ENCODE peak calls at places on chromosomes 13 and 19, in six cellular contexts. N, W, P, I, Q and E are unnamed samples.
A peak's percentile ranks its signal among the peaks of the same experiment; 100 is the strongest.

GRCh38 chr13:113926951-113927660 is 46.8 kb downstream of the C13orf46 start:
- DNase-seq in N (peak; percentile 24), W (no peak), P (peak; percentile 63), I (no peak), Q (no peak), E (no peak)

GRCh38 chr19:5093297-5093858 is 124.5 kb downstream of the KDM4B start:
- DNase-seq in N (no peak), W (peak; percentile 77), P (peak; percentile 62), I (no peak), Q (no peak), E (no peak)

GRCh38 chr19:55540619-55541018 is 3.7 kb upstream of the SBK2 start:
- DNase-seq in N (no peak), W (no peak), P (no peak), I (no peak), Q (no peak), E (no peak)

GRCh38 chr19:5851302-5851701 is at the start of gene FUT3:
- DNase-seq in N (no peak), W (no peak), P (no peak), I (no peak), Q (no peak), E (no peak)

GRCh38 chr19:39499082-39499642 is 415 bp downstream of the DLL3 start:
- DNase-seq in N (no peak), W (no peak), P (no peak), I (peak; percentile 65), Q (peak; percentile 58), E (no peak)

GRCh38 chr13:30774214-30774730 is 38.9 kb downstream of the ALOX5AP start:
- DNase-seq in N (no peak), W (no peak), P (no peak), I (no peak), Q (no peak), E (no peak)

GRCh38 chr13:22311734-22312404 is 641.0 kb downstream of the FGF9 start:
- DNase-seq in N (no peak), W (peak; percentile 61), P (peak; percentile 42), I (no peak), Q (no peak), E (no peak)

GRCh38 chr13:105918842-105919741 is 616.4 kb downstream of the EFNB2 start:
- DNase-seq in N (peak; percentile 89), W (no peak), P (no peak), I (peak; percentile 27), Q (no peak), E (no peak)

GRCh38 chr13:113962975-113963374 is 10.9 kb downstream of the C13orf46 start:
- DNase-seq in N (no peak), W (no peak), P (peak; percentile 5), I (no peak), Q (no peak), E (no peak)

GRCh38 chr13:66503890-66504289 is 726.2 kb downstream of the PCDH9 start:
- DNase-seq in N (no peak), W (no peak), P (no peak), I (peak; percentile 22), Q (no peak), E (no peak)

GRCh38 chr13:98445340-98446233 is 131.3 kb downstream of the STK24 start:
- DNase-seq in N (peak; percentile 77), W (no peak), P (peak; percentile 75), I (peak; percentile 91), Q (peak; percentile 68), E (no peak)

GRCh38 chr19:56321254-56321980 is 6.8 kb upstream of the ZSCAN5A start:
- DNase-seq in N (no peak), W (no peak), P (no peak), I (no peak), Q (no peak), E (no peak)

GRCh38 chr19:48628486-48629296 is 8.5 kb downstream of the DBP start:
- DNase-seq in N (peak; percentile 45), W (no peak), P (no peak), I (no peak), Q (no peak), E (no peak)

GRCh38 chr19:51735759-51736449 is 12.1 kb upstream of the HAS1 start:
- DNase-seq in N (no peak), W (peak; percentile 81), P (no peak), I (no peak), Q (no peak), E (no peak)

GRCh38 chr19:11451942-11452813 is 16.7 kb downstream of the PRKCSH start:
- DNase-seq in N (no peak), W (no peak), P (no peak), I (peak; percentile 59), Q (no peak), E (no peak)

GRCh38 chr13:112107289-112107688 is 40.3 kb downstream of the SOX1 start:
- DNase-seq in N (no peak), W (no peak), P (no peak), I (no peak), Q (no peak), E (no peak)

GRCh38 chr19:22622901-22623840 is 11.0 kb upstream of the ZNF492 start:
- DNase-seq in N (no peak), W (peak; percentile 59), P (peak; percentile 62), I (no peak), Q (no peak), E (no peak)

GRCh38 chr19:2653717-2654584 is 48.5 kb downstream of the GNG7 start:
- DNase-seq in N (no peak), W (no peak), P (no peak), I (peak; percentile 77), Q (no peak), E (no peak)

GRCh38 chr19:35746087-35746462 is 624 bp downstream of the PSENEN start:
- DNase-seq in N (no peak), W (no peak), P (no peak), I (no peak), Q (no peak), E (no peak)

GRCh38 chr19:35743640-35744306 is 1.4 kb downstream of the U2AF1L4 start:
- DNase-seq in N (no peak), W (no peak), P (no peak), I (no peak), Q (no peak), E (no peak)

GRCh38 chr19:35744335-35744687 is 907 bp downstream of the U2AF1L4 start:
- DNase-seq in N (no peak), W (no peak), P (no peak), I (no peak), Q (no peak), E (no peak)

GRCh38 chr19:35745328-35746086 is at the start of the genes PSENEN and U2AF1L4:
- DNase-seq in N (peak; percentile 98), W (peak; percentile 99), P (peak; percentile 95), I (peak; percentile 99), Q (peak; percentile 100), E (peak; percentile 98)

DNA sequence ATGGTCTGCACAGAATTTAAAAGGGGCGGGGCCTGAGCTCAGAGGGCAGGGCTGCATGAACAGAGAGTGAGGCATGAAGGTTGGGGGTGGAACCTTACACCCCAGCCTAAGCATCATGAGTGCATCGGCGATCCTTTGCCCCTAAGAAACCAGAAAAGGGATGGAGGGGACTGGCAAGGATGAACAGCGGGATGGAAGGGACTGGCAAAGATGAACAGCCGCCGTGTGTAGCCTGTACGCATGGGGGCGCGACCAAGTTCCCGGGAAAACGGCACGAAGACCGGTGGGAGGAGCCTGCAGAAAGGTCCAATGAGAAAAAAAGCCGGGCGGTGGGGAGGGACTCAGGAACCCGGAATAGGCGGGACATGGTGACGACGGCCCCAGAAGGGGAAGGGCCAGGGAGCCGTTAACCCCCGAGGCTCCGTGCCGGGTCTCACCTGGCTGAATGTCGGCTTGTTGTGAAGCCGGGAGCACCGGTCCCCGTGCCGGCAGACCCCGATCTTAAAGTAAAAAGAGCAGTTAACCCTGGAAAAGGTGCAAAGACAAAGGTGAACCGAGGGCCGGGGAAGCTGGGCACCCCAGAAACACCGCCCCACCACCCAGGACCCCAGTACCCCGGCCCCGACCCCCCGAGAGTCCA is 410 bp downstream of the U2AF1L4 start:
- DNase-seq in N (peak; percentile 98), W (peak; percentile 98), P (peak; percentile 92), I (peak; percentile 99), Q (peak; percentile 99), E (peak; percentile 66)
- TF ChIP-seq CTCF in N (peak; percentile 55), W (no peak), P (peak; percentile 66), I (peak; percentile 43), Q (peak; percentile 64), E (peak; percentile 60)

DNA sequence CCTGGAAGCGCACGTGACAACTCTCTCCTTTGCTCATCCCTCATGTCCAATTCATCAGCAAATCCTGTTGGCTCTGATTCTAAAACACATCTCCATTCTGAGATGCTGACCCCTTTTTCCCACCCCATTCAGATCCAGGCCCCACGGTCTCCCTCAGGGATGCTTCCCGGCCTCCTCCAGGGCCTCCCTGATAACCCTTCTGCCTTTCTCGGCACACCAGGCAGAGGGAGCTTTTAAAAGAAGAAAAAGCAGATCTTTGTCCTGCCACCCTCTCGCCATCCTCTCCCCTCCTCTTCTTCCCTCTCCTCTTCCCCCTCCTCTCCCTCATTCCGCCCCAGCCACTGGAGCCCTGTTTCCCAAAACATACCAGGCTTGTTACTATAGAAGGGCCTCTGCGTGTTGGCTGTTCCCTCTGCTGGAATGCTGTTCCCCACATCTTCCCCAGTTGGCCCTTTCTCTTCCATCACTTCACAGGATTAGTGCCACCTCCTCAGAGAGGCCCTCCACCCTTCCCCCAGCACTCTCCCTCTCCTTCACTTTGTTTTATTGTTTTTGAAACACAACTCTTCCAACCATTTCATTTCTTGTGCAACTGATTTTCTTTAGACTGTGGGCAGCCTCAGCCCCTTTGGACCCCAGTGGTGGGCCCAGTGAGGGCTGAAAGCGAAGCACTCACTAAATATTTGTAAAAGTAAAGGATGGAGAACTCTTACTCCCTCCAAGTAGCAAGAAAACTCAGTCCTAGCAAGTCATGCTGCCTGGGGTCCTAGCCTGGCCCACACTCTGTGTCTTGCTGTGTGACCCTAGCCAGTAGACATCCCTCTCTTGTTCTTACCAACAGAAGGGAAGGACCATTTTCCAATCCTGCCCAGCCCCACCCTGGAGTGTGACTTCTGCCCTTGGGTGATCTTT is 2.5 kb upstream of the CRLF1 start:
- DNase-seq in N (no peak), W (no peak), P (no peak), I (no peak), Q (no peak), E (no peak)
- H3K27me3 ChIP-seq in N (peaks cover 17% of the 10 kb centered on the region), W (peaks cover 70% of the 10 kb centered on the region), P (peaks cover 95% of the 10 kb centered on the region), I (peaks cover 97% of the 10 kb centered on the region), Q (peaks cover 97% of the 10 kb centered on the region), E (peaks cover 58% of the 10 kb centered on the region)

GRCh38 chr19:57559008-57559403 is 657 bp downstream of the ZNF550 start:
- DNase-seq in N (peak; percentile 42), W (no peak), P (peak; percentile 18), I (peak; percentile 55), Q (peak; percentile 41), E (no peak)

GRCh38 chr19:57563547-57563946 is 3.9 kb upstream of the ZNF550 start:
- DNase-seq in N (no peak), W (no peak), P (no peak), I (no peak), Q (no peak), E (no peak)

GRCh38 chr19:57558525-57558924 is 1.1 kb downstream of the ZNF550 start:
- DNase-seq in N (no peak), W (no peak), P (no peak), I (peak; percentile 15), Q (peak; percentile 23), E (no peak)

GRCh38 chr19:57559404-57560025 is at the start of gene ZNF550:
- DNase-seq in N (peak; percentile 89), W (peak; percentile 93), P (peak; percentile 93), I (peak; percentile 91), Q (peak; percentile 92), E (peak; percentile 38)

GRCh38 chr19:57560049-57560491 is 407 bp upstream of the ZNF550 start:
- DNase-seq in N (no peak), W (no peak), P (peak; percentile 49), I (no peak), Q (no peak), E (peak; percentile 61)
- H3K4me3 ChIP-seq in N (peak overlapping the region; percentile 91), W (peak overlapping the region; percentile 98), P (peak overlapping the region; percentile 93), I (peak overlapping the region; percentile 96), Q (peak overlapping the region; percentile 84), E (peak overlapping the region; percentile 84)

GRCh38 chr13:54394908-54395307 is 1366.3 kb downstream of the OLFM4 start:
- DNase-seq in N (no peak), W (no peak), P (no peak), I (no peak), Q (no peak), E (no peak)

GRCh38 chr13:54394319-54394718 is 1365.7 kb downstream of the OLFM4 start:
- DNase-seq in N (peak; percentile 27), W (no peak), P (no peak), I (no peak), Q (no peak), E (no peak)
- TF ChIP-seq CTCF in N (no peak), W (no peak), P (no peak), I (no peak), Q (no peak), E (no peak)